ENCODE peak calls at places on chromosomes 13 and 19, in ten cellular contexts. O is ovary, X is tibial artery, U is neural progenitor cell, M is cardiac muscle cell, Z is pancreas, K is osteoblast, Y is ascending aorta, J is HCT116, F is mucosa of descending colon. H is an unnamed sample.
A peak's percentile ranks its signal among the peaks of the same experiment; 100 is the strongest.

GRCh38 chr19:56994251-56995017 is 125.4 kb upstream of the USP29 start:
- DNase-seq in O (peak; percentile 70), X (no peak), U (no peak), M (no peak), Z (no peak), K (no peak), Y (no peak), J (no peak), F (no peak), H (no peak)

GRCh38 chr19:13748169-13748884 is 16.0 kb upstream of the MRI1 start:
- DNase-seq in O (peak; percentile 54), X (no peak), U (peak; percentile 31), M (peak; percentile 53), Z (no peak), K (peak; percentile 82), Y (no peak), J (no peak), F (peak; percentile 51), H (no peak)

GRCh38 chr13:74111901-74112824 is 22.0 kb downstream of the KLF12 start:
- DNase-seq in O (no peak), X (no peak), U (no peak), M (no peak), Z (no peak), K (no peak), Y (no peak), J (no peak), F (no peak), H (no peak)

GRCh38 chr19:7925171-7925837 is 631 bp downstream of the CTXN1 start:
- DNase-seq in O (peak; percentile 76), X (peak; percentile 57), U (peak; percentile 96), M (peak; percentile 77), Z (peak; percentile 41), K (peak; percentile 99), Y (peak; percentile 84), J (peak; percentile 56), F (peak; percentile 77), H (peak; percentile 50)

GRCh38 chr19:58059003-58059671 is at the start of gene ZNF135:
- DNase-seq in O (peak; percentile 91), X (peak; percentile 74), U (peak; percentile 91), M (peak; percentile 94), Z (peak; percentile 79), K (peak; percentile 100), Y (peak; percentile 90), J (no peak), F (peak; percentile 88), H (peak; percentile 93)

GRCh38 chr19:38869836-38870607 is 8.1 kb downstream of the RINL start:
- DNase-seq in O (peak; percentile 87), X (peak; percentile 78), U (peak; percentile 81), M (peak; percentile 82), Z (peak; percentile 87), K (peak; percentile 89), Y (peak; percentile 93), J (no peak), F (peak; percentile 93), H (peak; percentile 89)

GRCh38 chr19:10653482-10653731 is 739 bp upstream of the ILF3 start:
- DNase-seq in O (no peak), X (no peak), U (no peak), M (no peak), Z (no peak), K (no peak), Y (no peak), J (no peak), F (no peak), H (no peak)

GRCh38 chr19:10295305-10295846 is 5.6 kb downstream of the ICAM5 start:
- DNase-seq in O (no peak), X (no peak), U (peak; percentile 46), M (peak; percentile 56), Z (no peak), K (peak; percentile 85), Y (no peak), J (no peak), F (peak; percentile 78), H (no peak)

DNA sequence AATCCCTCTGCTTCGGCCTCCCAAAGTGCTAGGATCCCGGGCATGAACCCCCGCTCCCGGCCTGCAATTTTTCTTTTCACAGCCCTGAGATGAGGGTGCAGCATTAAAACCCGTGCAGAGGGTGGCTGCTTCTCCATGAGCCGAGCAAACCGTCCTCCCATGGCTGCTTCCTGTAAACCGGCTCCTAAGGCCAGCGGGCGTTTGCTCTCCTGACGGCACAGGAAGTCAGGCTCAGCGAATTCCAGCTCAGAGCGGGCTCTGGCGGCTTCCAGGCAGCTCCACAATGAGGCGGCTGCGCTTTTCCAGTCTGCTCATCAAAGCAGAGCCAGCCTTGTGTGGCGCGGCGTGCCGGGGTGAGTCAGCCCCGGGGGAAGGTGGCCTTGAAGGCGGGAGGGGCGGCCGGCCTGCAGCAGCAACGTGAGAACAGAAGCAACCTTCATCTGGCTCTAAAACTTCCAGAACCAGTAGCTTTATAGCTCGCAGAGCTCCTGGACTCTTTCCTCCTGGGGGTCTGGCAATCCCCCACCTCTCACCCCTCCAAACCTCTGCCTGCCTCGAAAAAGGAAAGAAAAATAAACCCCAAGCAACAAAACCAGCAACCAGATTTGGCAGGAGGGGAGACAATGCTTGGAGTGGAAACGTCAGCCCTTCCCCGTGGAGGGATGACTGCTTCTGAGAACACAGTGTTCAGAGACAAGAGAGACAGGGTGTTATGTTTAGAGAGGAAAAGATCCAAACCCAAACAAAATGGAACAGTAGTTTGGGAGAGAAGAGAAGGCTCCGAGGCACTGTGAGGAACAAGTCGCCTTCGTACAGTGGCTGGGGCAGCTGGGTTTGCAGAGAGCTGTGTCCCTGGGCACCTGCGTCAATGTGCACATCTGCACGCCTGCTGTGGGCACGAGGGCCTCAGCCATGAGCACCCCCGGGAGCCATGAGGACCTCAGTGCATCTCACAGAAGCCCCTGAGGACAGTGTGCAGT is 67.8 kb downstream of the GADD45B start:
- DNase-seq in O (peak; percentile 94), X (peak; percentile 96), U (peak; percentile 97), M (peak; percentile 99), Z (peak; percentile 94), K (peak; percentile 98), Y (peak; percentile 98), J (peak; percentile 91), F (peak; percentile 89), H (peak; percentile 94)
- H3K4me3 ChIP-seq in O (no peak overlapping the region), X (peak overlapping the region; percentile 25), U (peak overlapping the region; percentile 28), M (no peak overlapping the region), Z (no peak overlapping the region), K (peak overlapping the region; percentile 43), Y (no peak overlapping the region), J (peak overlapping the region; percentile 16), F (no peak overlapping the region), H (peak overlapping the region; percentile 54)

GRCh38 chr13:102945324-102945815 is 99.5 kb downstream of the ERCC5 start:
- DNase-seq in O (no peak), X (no peak), U (no peak), M (no peak), Z (no peak), K (no peak), Y (no peak), J (no peak), F (no peak), H (no peak)

GRCh38 chr13:102940143-102940542 is 94.3 kb downstream of the ERCC5 start:
- DNase-seq in O (no peak), X (no peak), U (no peak), M (no peak), Z (no peak), K (no peak), Y (no peak), J (no peak), F (no peak), H (no peak)

GRCh38 chr13:102948006-102948405 is 102.2 kb downstream of the ERCC5 start:
- DNase-seq in O (no peak), X (no peak), U (peak; percentile 63), M (peak; percentile 10), Z (no peak), K (no peak), Y (no peak), J (no peak), F (no peak), H (no peak)

GRCh38 chr13:102940770-102941169 is 94.9 kb downstream of the ERCC5 start:
- DNase-seq in O (no peak), X (no peak), U (no peak), M (no peak), Z (no peak), K (no peak), Y (no peak), J (no peak), F (no peak), H (no peak)

GRCh38 chr13:102944821-102945220 is 99.0 kb downstream of the ERCC5 start:
- DNase-seq in O (no peak), X (no peak), U (no peak), M (no peak), Z (no peak), K (no peak), Y (no peak), J (no peak), F (no peak), H (no peak)
- H3K4me1 ChIP-seq in O (no peaks in the 10 kb centered on the region), X (no peaks in the 10 kb centered on the region), U (peaks cover 25% of the 10 kb centered on the region), M (peaks cover 7% of the 10 kb centered on the region), Z (peaks cover 5% of the 10 kb centered on the region), K (no peaks in the 10 kb centered on the region), Y (no peaks in the 10 kb centered on the region), J (no peaks in the 10 kb centered on the region), F (peaks cover 2% of the 10 kb centered on the region), H (no peaks in the 10 kb centered on the region)

GRCh38 chr19:34173145-34173956 is 1.0 kb downstream of the LSM14A start:
- DNase-seq in O (peak; percentile 29), X (no peak), U (peak; percentile 76), M (peak; percentile 61), Z (peak; percentile 22), K (peak; percentile 86), Y (no peak), J (no peak), F (peak; percentile 72), H (no peak)

GRCh38 chr19:34180273-34180672 is 8.0 kb downstream of the LSM14A start:
- DNase-seq in O (no peak), X (no peak), U (no peak), M (no peak), Z (no peak), K (no peak), Y (no peak), J (no peak), F (no peak), H (no peak)

GRCh38 chr19:34179066-34179465 is 6.8 kb downstream of the LSM14A start:
- DNase-seq in O (no peak), X (no peak), U (no peak), M (no peak), Z (no peak), K (no peak), Y (no peak), J (no peak), F (no peak), H (no peak)

GRCh38 chr19:34178276-34178614 is 5.9 kb downstream of the LSM14A start:
- DNase-seq in O (no peak), X (no peak), U (no peak), M (no peak), Z (no peak), K (no peak), Y (no peak), J (no peak), F (no peak), H (no peak)

DNA sequence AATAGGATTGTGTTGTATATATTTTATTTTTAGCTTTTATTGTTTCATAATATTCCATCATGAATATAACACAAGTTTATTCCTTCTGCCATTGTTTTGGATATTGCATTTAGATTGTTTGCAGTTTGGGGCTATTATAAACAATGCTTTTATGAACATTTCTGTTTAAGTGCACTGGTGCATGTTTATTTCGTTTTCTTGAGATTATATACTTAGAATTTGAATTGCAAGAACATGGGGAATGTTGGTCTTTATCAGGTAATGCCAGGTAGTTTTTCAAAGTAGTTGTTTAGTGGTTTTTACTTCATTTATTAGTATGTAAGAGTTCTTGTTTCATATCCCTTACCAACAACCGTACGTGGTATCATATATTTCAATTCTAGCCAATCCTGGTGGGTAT is 4.3 kb downstream of the LSM14A start:
- DNase-seq in O (no peak), X (no peak), U (no peak), M (no peak), Z (no peak), K (no peak), Y (no peak), J (no peak), F (no peak), H (no peak)
- H3K4me3 ChIP-seq in O (no peak overlapping the region), X (peak overlapping the region; percentile 0), U (peak overlapping the region; percentile 91), M (no peak overlapping the region), Z (no peak overlapping the region), K (peak overlapping the region; percentile 12), Y (peak overlapping the region; percentile 28), J (no peak overlapping the region), F (no peak overlapping the region), H (peak overlapping the region; percentile 97)

GRCh38 chr19:44907613-44908012 is 2.0 kb downstream of the APOE start:
- DNase-seq in O (no peak), X (no peak), U (no peak), M (no peak), Z (no peak), K (peak; percentile 32), Y (no peak), J (no peak), F (no peak), H (no peak)
- H3K4me1 ChIP-seq in O (peaks cover 15% of the 10 kb centered on the region), X (peaks cover 8% of the 10 kb centered on the region), U (peaks cover 10% of the 10 kb centered on the region), M (no peaks in the 10 kb centered on the region), Z (peaks cover 4% of the 10 kb centered on the region), K (peaks cover 10% of the 10 kb centered on the region), Y (peaks cover 5% of the 10 kb centered on the region), J (peaks cover 20% of the 10 kb centered on the region), F (peaks cover 6% of the 10 kb centered on the region), H (peaks cover 39% of the 10 kb centered on the region)

H was measured in left ventricle myocardium inferior.